ENCODE peak calls at places on chromosomes 4 and X, in four cellular contexts. J, O, G and S are unnamed samples.

GRCh38 chrX:136215559-136215958 is 35.6 kb downstream of the MAP7D3 start:
- DNase-seq in J (no peak), O (no peak), G (no peak), S (no peak)

GRCh38 chrX:17590892-17591740 is 146.2 kb upstream of the SCML1 start:
- DNase-seq in J (peak), G (peak), O (peak), S (peak)

GRCh38 chrX:122113376-122113775 is 1066.0 kb downstream of the GLUD2 start:
- DNase-seq in O (no peak), J (no peak), G (no peak), S (no peak)

GRCh38 chr4:127174168-127174567 is 458.6 kb upstream of the INTU start:
- DNase-seq in G (no peak), O (no peak), J (no peak), S (no peak)

GRCh38 chrX:67563469-67564448 is 19.9 kb downstream of the AR start:
- DNase-seq in G (no peak), J (peak), O (no peak), S (peak)

GRCh38 chrX:94107981-94108380 is 434.0 kb downstream of the FAM133A start:
- DNase-seq in J (no peak), G (no peak), O (no peak), S (no peak)

GRCh38 chrX:148700021-148700420 is 199.6 kb downstream of the AFF2 start:
- DNase-seq in J (no peak), G (no peak), O (no peak), S (no peak)

GRCh38 chr4:32425243-32425642 is 1705.1 kb downstream of the PCDH7 start:
- DNase-seq in G (no peak), O (no peak), J (no peak), S (no peak)

GRCh38 chr4:142348489-142349076 is 497.5 kb downstream of the INPP4B start:
- DNase-seq in J (no peak), G (no peak), O (no peak), S (no peak)

GRCh38 chrX:53190363-53190960 is 34.5 kb downstream of the KDM5C start:
- DNase-seq in J (peak), O (no peak), G (no peak), S (no peak)

GRCh38 chr4:100738388-100739165 is 220.8 kb upstream of the EMCN start:
- DNase-seq in O (no peak), G (no peak), J (peak), S (peak)

GRCh38 chrX:108217877-108218276 is 126.3 kb downstream of the ATG4A start:
- DNase-seq in O (no peak), G (no peak), J (no peak), S (peak)

GRCh38 chrX:71623105-71623450 is 4.8 kb upstream of the CXCR3 start:
- DNase-seq in J (no peak), G (no peak), O (no peak), S (no peak)

GRCh38 chrX:54640721-54641120 is 110.7 kb downstream of the GNL3L start:
- DNase-seq in G (no peak), O (no peak), J (no peak), S (no peak)

GRCh38 chrX:50903387-50904027 is 7.0 kb upstream of the BMP15 start:
- DNase-seq in G (peak), O (no peak), J (peak), S (peak)

GRCh38 chr4:77500801-77501200 is 104.8 kb upstream of the CXCL13 start:
- DNase-seq in J (peak), O (no peak), G (no peak), S (no peak)

GRCh38 chrX:24025741-24026402 is 1.1 kb downstream of the KLHL15 start:
- DNase-seq in O (no peak), G (no peak), J (peak), S (peak)

GRCh38 chrX:39819921-39820849 is 277.6 kb downstream of the BCOR start:
- DNase-seq in G (no peak), J (peak), O (no peak), S (peak)

GRCh38 chrX:95764972-95765451 is 919.6 kb upstream of the DIAPH2 start:
- DNase-seq in O (peak), G (no peak), J (peak), S (peak)

GRCh38 chr4:77852892-77853495 is 9.6 kb upstream of the MRPL1 start:
- DNase-seq in O (no peak), G (no peak), J (no peak), S (no peak)

GRCh38 chrX:154731881-154732280 is 19.0 kb downstream of the GAB3 start:
- DNase-seq in G (no peak), J (peak), O (no peak), S (no peak)

GRCh38 chrX:41389311-41389888 is 55.4 kb downstream of the DDX3X start:
- DNase-seq in J (no peak), O (no peak), G (no peak), S (no peak)

GRCh38 chr4:2994917-2995316 is 31.5 kb downstream of the GRK4 start:
- DNase-seq in O (no peak), J (no peak), G (no peak), S (no peak)

GRCh38 chrX:131262738-131263679 is 26.1 kb downstream of the IGSF1 start:
- DNase-seq in O (no peak), J (no peak), G (peak), S (no peak)

GRCh38 chr4:126451237-126451885 is 1136.6 kb downstream of the FAT4 start:
- DNase-seq in G (no peak), J (no peak), O (no peak), S (no peak)

GRCh38 chr4:158949094-158949493 is 153.8 kb upstream of the RAPGEF2 start:
- DNase-seq in J (peak), G (no peak), O (no peak), S (peak)

GRCh38 chrX:3244203-3244743 is 102.2 kb downstream of the MXRA5 start:
- DNase-seq in O (no peak), G (no peak), J (peak), S (peak)

GRCh38 chr4:99404595-99405287 is 30.4 kb downstream of the ADH7 start:
- DNase-seq in G (no peak), J (peak), O (no peak), S (peak)

GRCh38 chrX:47247206-47247998 is 14.6 kb downstream of the USP11 start:
- DNase-seq in G (no peak), O (no peak), J (peak), S (no peak)

GRCh38 chrX:122303761-122304160 is 880.3 kb upstream of the GRIA3 start:
- DNase-seq in J (no peak), G (no peak), O (no peak), S (no peak)

GRCh38 chr4:95304898-95305297 is 243.9 kb downstream of the UNC5C start:
- DNase-seq in O (peak), J (peak), G (no peak), S (no peak)

GRCh38 chr4:141054446-141054845 is 78.8 kb downstream of the RNF150 start:
- DNase-seq in J (no peak), O (no peak), G (no peak), S (no peak)

GRCh38 chr4:116913451-116913850 is 171.9 kb downstream of the TRAM1L1 start:
- DNase-seq in G (no peak), J (no peak), O (no peak), S (no peak)

GRCh38 chrX:151982217-151982616 is 7.7 kb upstream of the GABRE start:
- DNase-seq in J (peak), O (no peak), G (no peak), S (peak)

GRCh38 chrX:30573125-30573524 is 4.4 kb downstream of the TASL start:
- DNase-seq in G (no peak), J (no peak), O (no peak), S (no peak)

GRCh38 chr4:119124314-119124713 is 11.3 kb upstream of the MYOZ2 start:
- DNase-seq in G (no peak), J (peak), O (no peak), S (peak)

GRCh38 chrX:9467181-9467580 is 2.3 kb downstream of the TBL1X start:
- DNase-seq in J (no peak), G (no peak), O (no peak), S (no peak)
- H3K4me3 ChIP-seq in J (no peak), G (peak), O (no peak), S (no peak)

DNA sequence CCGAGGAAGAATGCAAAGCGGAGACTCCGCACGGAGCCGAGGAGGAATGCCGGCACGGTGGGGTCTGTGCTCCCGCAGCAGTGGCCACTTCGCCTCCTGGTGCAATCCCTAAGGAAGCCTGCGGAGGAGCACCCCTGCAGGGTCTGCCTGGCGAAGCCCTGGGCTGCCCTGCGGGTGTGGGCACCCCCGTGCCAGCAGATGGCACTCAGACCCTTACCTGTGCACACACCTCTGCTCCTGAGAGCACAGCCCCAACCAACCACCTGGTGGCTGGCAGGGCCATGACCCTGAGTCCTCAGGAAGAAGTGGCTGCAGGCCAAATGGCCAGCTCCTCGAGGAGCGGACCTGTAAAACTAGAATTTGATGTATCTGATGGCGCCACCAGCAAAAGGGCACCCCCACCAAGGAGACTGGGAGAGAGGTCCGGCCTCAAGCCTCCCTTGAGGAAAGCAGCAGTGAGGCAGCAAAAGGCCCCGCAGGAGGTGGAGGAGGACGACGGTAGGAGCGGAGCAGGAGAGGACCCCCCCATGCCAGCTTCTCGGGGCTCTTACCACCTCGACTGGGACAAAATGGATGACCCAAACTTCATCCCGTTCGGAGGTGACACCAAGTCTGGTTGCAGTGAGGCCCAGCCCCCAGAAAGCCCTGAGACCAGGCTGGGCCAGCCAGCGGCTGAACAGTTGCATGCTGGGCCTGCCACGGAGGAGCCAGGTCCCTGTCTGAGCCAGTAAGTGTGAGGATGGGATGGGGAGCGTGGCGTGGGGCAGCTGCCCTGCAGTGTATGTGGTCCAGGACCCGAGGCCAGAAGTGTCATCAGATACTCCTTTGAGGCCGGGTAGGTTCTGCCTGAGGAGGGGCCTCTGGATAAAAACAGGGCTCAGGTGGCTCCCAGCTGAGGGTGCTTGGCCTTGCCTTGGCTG is 7.0 kb downstream of the TACC3 start:
- DNase-seq in G (no peak), J (no peak), O (no peak), S (no peak)
- TF ChIP-seq CTCF in G (no peak), J (no peak), O (no peak), S (no peak)

GRCh38 chr4:104989363-104989762 is 157.3 kb upstream of the TET2 start:
- DNase-seq in G (no peak), O (no peak), J (peak), S (peak)

GRCh38 chr4:104983615-104984179 is 163.0 kb upstream of the TET2 start:
- DNase-seq in J (no peak), G (no peak), O (no peak), S (no peak)

DNA sequence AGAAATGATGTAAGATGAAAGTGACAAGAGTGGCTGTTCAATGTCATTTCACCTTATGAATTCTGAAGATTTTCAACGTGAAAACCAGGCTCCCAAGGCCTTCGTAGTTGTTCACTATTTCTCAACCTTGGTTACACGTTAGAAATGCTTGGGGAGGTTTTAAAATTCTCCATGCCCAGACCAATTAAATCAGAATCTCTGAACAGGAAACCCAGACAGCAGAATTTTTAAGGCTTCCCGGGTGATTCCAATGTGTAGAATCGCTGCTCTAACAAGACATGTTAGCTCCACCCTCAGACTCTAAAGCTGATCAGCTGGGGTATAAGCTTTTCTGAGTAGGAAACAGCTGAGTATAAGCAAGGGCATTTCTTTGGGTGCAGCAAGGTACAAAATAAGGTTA is 160.4 kb upstream of the TET2 start:
- DNase-seq in J (no peak), G (no peak), O (no peak), S (no peak)
- H3K4me3 ChIP-seq in J (no peak), G (no peak), O (no peak), S (no peak)

DNA sequence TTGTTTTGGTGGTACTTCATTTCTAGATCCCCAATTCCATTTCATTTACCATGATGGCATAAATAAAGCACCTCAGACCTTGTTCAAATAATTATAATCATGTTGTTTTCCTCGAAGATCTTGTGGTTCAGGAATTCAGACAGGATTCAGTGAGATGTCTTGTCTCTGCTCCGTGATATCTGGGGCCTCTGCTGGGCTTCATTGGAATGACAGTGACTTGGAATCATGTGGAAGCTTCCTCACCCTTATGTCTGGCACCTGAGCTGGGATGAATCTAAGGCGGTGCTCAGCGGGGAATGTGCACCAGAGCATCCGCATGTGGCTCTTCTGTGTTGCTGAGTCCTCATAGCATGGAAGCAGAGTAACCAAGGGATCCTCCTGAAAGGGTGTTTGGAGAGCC is 132.2 kb downstream of the VEGFC start:
- DNase-seq in G (no peak), J (no peak), O (no peak), S (no peak)
- TF ChIP-seq CTCF in G (no peak), J (peak), O (no peak), S (no peak)

DNA sequence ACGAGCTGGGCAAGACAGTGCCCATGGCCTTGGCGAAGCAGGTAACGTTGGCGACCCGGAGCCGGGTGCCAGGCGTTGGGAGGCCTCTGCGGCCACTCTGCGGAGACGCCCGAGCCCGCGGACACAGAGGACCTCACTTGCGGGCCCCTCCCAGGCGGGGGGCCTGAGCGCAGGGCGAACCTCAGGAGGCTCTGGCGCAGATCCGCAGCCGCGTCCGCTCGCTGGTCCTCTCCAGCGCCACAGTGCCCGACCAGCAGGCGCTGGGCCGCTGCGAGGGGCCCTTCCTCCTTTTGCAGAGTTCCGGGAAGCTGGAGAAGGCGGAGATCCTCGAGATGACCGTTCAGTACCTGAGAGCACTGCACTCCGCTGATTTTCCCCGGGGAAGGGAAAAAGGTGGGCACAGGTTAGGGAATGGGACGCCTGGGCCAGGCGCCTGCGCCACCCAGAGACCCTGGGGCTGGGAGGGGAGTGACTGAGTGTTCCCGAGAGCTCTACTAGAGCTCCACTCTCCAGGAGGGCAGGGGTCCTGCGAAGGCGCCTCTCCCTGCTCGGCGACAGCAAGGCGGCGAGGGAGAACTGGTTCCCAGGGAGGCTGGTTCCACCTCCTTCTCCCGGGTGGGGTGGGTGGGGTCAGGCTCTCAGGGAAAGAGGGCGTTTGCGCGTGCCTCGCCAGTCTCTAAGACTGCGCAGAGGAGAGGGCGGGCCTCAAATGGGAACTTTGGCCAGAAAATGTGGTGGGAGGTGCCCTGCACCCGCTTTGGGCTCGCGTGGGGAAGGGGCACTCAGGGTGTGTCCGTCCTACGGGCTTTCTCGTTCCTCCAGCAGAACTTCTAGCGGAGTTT is 1.4 kb downstream of the HELT start:
- DNase-seq in O (no peak), J (no peak), G (no peak), S (no peak)
- H3K4me3 ChIP-seq in O (no peak), J (no peak), G (peak), S (no peak)

GRCh38 chr4:22957774-22958173 is 265.0 kb downstream of the GBA3 start:
- DNase-seq in O (no peak), G (no peak), J (no peak), S (no peak)

GRCh38 chr4:22959483-22959882 is 266.7 kb downstream of the GBA3 start:
- DNase-seq in J (no peak), G (no peak), O (no peak), S (no peak)

GRCh38 chr4:22962186-22962786 is 269.5 kb downstream of the GBA3 start:
- DNase-seq in J (peak), G (no peak), O (no peak), S (peak)
- TF ChIP-seq CTCF in J (peak), G (peak), O (no peak), S (peak)

DNA sequence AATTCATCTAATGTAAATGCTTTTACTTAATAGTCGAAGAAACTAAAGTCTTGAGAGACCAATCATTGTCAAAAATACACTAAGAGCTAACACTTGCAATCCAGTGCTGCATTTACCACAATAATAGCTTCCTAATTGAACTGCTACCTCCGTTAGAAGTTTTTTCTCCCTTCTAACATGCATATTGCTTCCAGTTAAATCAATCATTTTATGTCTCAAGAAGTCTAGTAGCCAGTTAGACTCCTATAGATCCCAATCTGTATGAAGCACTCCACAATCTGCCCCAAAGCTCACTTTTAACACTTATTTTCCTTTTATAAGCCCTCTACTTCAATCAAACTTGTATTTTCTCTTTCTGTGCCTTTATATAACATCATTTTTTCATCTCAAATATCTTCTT is 41.4 kb upstream of the GRID2 start:
- DNase-seq in O (no peak), J (no peak), G (no peak), S (no peak)
- H3K4me3 ChIP-seq in O (no peak), J (no peak), G (no peak), S (no peak)

GRCh38 chr4:7595883-7596535 is 161.3 kb upstream of the PSAPL1 start:
- DNase-seq in J (no peak), O (no peak), G (no peak), S (no peak)

GRCh38 chr4:7591409-7592063 is 156.8 kb upstream of the PSAPL1 start:
- DNase-seq in O (no peak), J (no peak), G (no peak), S (no peak)

GRCh38 chr4:7597281-7597680 is 162.6 kb upstream of the PSAPL1 start:
- DNase-seq in J (no peak), G (no peak), O (no peak), S (no peak)

GRCh38 chr4:7590205-7590604 is 155.5 kb upstream of the PSAPL1 start:
- DNase-seq in O (no peak), G (no peak), J (no peak), S (no peak)

GRCh38 chr4:7594013-7594412 is 159.3 kb upstream of the PSAPL1 start:
- DNase-seq in O (no peak), J (no peak), G (no peak), S (no peak)
- TF ChIP-seq CTCF in O (no peak), J (no peak), G (no peak), S (no peak)

DNA sequence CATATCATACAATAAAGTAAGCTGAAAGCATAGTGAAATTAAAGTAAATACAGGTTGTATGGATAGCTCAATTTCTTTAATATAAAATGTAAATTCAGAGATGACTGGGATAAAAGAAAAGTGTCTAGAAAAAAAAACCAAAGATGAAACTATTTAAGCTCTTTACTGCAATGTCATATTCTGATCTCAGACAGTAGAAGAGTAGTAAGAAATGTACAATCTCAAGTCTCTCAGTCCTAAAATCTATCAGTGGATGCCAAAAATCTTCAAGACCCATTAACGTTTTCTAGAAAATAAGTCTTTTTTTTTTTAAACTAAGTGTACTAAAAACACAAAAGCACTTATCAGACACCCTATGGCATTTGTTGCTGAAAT is 13.8 kb downstream of the MGARP start:
- DNase-seq in J (no peak), G (no peak), O (no peak), S (no peak)
- H3K4me3 ChIP-seq in J (peak), G (peak), O (no peak), S (peak)